ENCODE peak calls at places on chromosomes 6 and 20, in ten cellular contexts. One of them, this sample, is unnamed.

GRCh38 chr6:157637941-157638340 is 185.1 kb upstream of the SNX9 start:
- DNase-seq in AG04450: no peak
- DNase-seq in HTR-8/SVneo: no peak
- DNase-seq in NCI-H1417: no peak
- DNase-seq in substantia nigra: no peak
- DNase-seq in M059J: no peak
- DNase-seq in lower leg skin: no peak
- DNase-seq in heart left ventricle: no peak
- DNase-seq in putamen: no peak
- DNase-seq in suprapubic skin: no peak
- DNase-seq in this sample: no peak

GRCh38 chr6:162964703-162965140 is 236.9 kb downstream of the PACRG start:
- DNase-seq in lower leg skin: peak
- DNase-seq in suprapubic skin: no peak
- DNase-seq in substantia nigra: no peak
- DNase-seq in AG04450: peak
- DNase-seq in M059J: peak
- DNase-seq in NCI-H1417: no peak
- DNase-seq in heart left ventricle: peak
- DNase-seq in HTR-8/SVneo: peak
- DNase-seq in putamen: no peak
- DNase-seq in this sample: no peak

GRCh38 chr6:126180585-126180984 is 159.3 kb upstream of the CENPW start:
- DNase-seq in substantia nigra: no peak
- DNase-seq in NCI-H1417: no peak
- DNase-seq in lower leg skin: no peak
- DNase-seq in putamen: no peak
- DNase-seq in suprapubic skin: no peak
- DNase-seq in heart left ventricle: no peak
- DNase-seq in HTR-8/SVneo: peak
- DNase-seq in M059J: peak
- DNase-seq in AG04450: peak
- DNase-seq in this sample: no peak

GRCh38 chr6:7108964-7109836 is 1.4 kb downstream of the RREB1 start:
- DNase-seq in M059J: peak
- DNase-seq in suprapubic skin: peak
- DNase-seq in heart left ventricle: peak
- DNase-seq in AG04450: peak
- DNase-seq in substantia nigra: no peak
- DNase-seq in lower leg skin: peak
- DNase-seq in NCI-H1417: peak
- DNase-seq in putamen: no peak
- DNase-seq in HTR-8/SVneo: peak
- DNase-seq in this sample: no peak

GRCh38 chr20:36435799-36436541 is 105.3 kb upstream of the MYL9 start:
- DNase-seq in AG04450: no peak
- DNase-seq in substantia nigra: peak
- DNase-seq in HTR-8/SVneo: peak
- DNase-seq in heart left ventricle: peak
- DNase-seq in M059J: peak
- DNase-seq in lower leg skin: peak
- DNase-seq in suprapubic skin: peak
- DNase-seq in NCI-H1417: peak
- DNase-seq in putamen: no peak
- DNase-seq in this sample: peak

GRCh38 chr6:169096326-169096882 is 157.2 kb downstream of the THBS2 start:
- DNase-seq in heart left ventricle: no peak
- DNase-seq in putamen: no peak
- DNase-seq in HTR-8/SVneo: no peak
- DNase-seq in lower leg skin: peak
- DNase-seq in AG04450: no peak
- DNase-seq in suprapubic skin: no peak
- DNase-seq in M059J: no peak
- DNase-seq in NCI-H1417: no peak
- DNase-seq in substantia nigra: no peak
- DNase-seq in this sample: no peak

GRCh38 chr6:53103993-53104675 is 38.9 kb downstream of the FBXO9 start:
- DNase-seq in M059J: peak
- DNase-seq in NCI-H1417: peak
- DNase-seq in AG04450: no peak
- DNase-seq in substantia nigra: no peak
- DNase-seq in lower leg skin: no peak
- DNase-seq in suprapubic skin: no peak
- DNase-seq in heart left ventricle: no peak
- DNase-seq in HTR-8/SVneo: peak
- DNase-seq in putamen: peak
- DNase-seq in this sample: no peak

GRCh38 chr20:59016795-59017492 is 2.3 kb upstream of the TUBB1 start:
- DNase-seq in lower leg skin: no peak
- DNase-seq in putamen: no peak
- DNase-seq in AG04450: no peak
- DNase-seq in suprapubic skin: no peak
- DNase-seq in heart left ventricle: no peak
- DNase-seq in HTR-8/SVneo: no peak
- DNase-seq in substantia nigra: no peak
- DNase-seq in M059J: peak
- DNase-seq in NCI-H1417: no peak
- DNase-seq in this sample: peak

GRCh38 chr6:41066867-41067304 is 5.3 kb downstream of the OARD1 start:
- DNase-seq in suprapubic skin: no peak
- DNase-seq in lower leg skin: peak
- DNase-seq in putamen: peak
- DNase-seq in heart left ventricle: peak
- DNase-seq in NCI-H1417: peak
- DNase-seq in M059J: peak
- DNase-seq in AG04450: peak
- DNase-seq in substantia nigra: peak
- DNase-seq in HTR-8/SVneo: peak
- DNase-seq in this sample: peak

GRCh38 chr20:21339499-21339898 is 36.4 kb downstream of the XRN2 start:
- DNase-seq in NCI-H1417: no peak
- DNase-seq in AG04450: no peak
- DNase-seq in putamen: no peak
- DNase-seq in suprapubic skin: no peak
- DNase-seq in heart left ventricle: no peak
- DNase-seq in HTR-8/SVneo: no peak
- DNase-seq in M059J: no peak
- DNase-seq in substantia nigra: no peak
- DNase-seq in lower leg skin: no peak
- DNase-seq in this sample: no peak

GRCh38 chr20:31496761-31497295 is 17.4 kb upstream of the HM13 start:
- DNase-seq in NCI-H1417: no peak
- DNase-seq in substantia nigra: no peak
- DNase-seq in heart left ventricle: peak
- DNase-seq in AG04450: no peak
- DNase-seq in suprapubic skin: peak
- DNase-seq in putamen: no peak
- DNase-seq in HTR-8/SVneo: no peak
- DNase-seq in lower leg skin: peak
- DNase-seq in M059J: peak
- DNase-seq in this sample: no peak

GRCh38 chr20:19817017-19817416 is 59.0 kb downstream of the RIN2 start:
- DNase-seq in putamen: no peak
- DNase-seq in suprapubic skin: no peak
- DNase-seq in M059J: peak
- DNase-seq in HTR-8/SVneo: no peak
- DNase-seq in lower leg skin: no peak
- DNase-seq in NCI-H1417: no peak
- DNase-seq in heart left ventricle: peak
- DNase-seq in AG04450: peak
- DNase-seq in substantia nigra: no peak
- DNase-seq in this sample: no peak

GRCh38 chr6:7540595-7540994 is 876 bp upstream of the DSP start:
- DNase-seq in substantia nigra: no peak
- DNase-seq in lower leg skin: no peak
- DNase-seq in AG04450: no peak
- DNase-seq in NCI-H1417: no peak
- DNase-seq in HTR-8/SVneo: peak
- DNase-seq in M059J: no peak
- DNase-seq in heart left ventricle: peak
- DNase-seq in putamen: no peak
- DNase-seq in suprapubic skin: no peak
- DNase-seq in this sample: no peak

GRCh38 chr20:25173886-25174308 is 21.6 kb upstream of the ENTPD6 start:
- DNase-seq in suprapubic skin: no peak
- DNase-seq in heart left ventricle: no peak
- DNase-seq in putamen: no peak
- DNase-seq in substantia nigra: no peak
- DNase-seq in M059J: peak
- DNase-seq in NCI-H1417: no peak
- DNase-seq in HTR-8/SVneo: no peak
- DNase-seq in AG04450: no peak
- DNase-seq in lower leg skin: no peak
- DNase-seq in this sample: no peak

GRCh38 chr6:139369568-139370046 is 4.8 kb downstream of the CITED2 start:
- DNase-seq in lower leg skin: no peak
- DNase-seq in substantia nigra: no peak
- DNase-seq in AG04450: no peak
- DNase-seq in NCI-H1417: peak
- DNase-seq in putamen: peak
- DNase-seq in HTR-8/SVneo: no peak
- DNase-seq in suprapubic skin: no peak
- DNase-seq in heart left ventricle: no peak
- DNase-seq in M059J: peak
- DNase-seq in this sample: peak

GRCh38 chr20:51366155-51366886 is 176.2 kb downstream of the NFATC2 start:
- DNase-seq in substantia nigra: no peak
- DNase-seq in putamen: no peak
- DNase-seq in suprapubic skin: peak
- DNase-seq in HTR-8/SVneo: peak
- DNase-seq in M059J: peak
- DNase-seq in AG04450: peak
- DNase-seq in lower leg skin: peak
- DNase-seq in heart left ventricle: peak
- DNase-seq in NCI-H1417: no peak
- DNase-seq in this sample: no peak

GRCh38 chr6:33802186-33803061 is 1.4 kb downstream of the MLN start:
- DNase-seq in lower leg skin: no peak
- DNase-seq in suprapubic skin: no peak
- DNase-seq in substantia nigra: no peak
- DNase-seq in M059J: no peak
- DNase-seq in NCI-H1417: no peak
- DNase-seq in AG04450: no peak
- DNase-seq in HTR-8/SVneo: no peak
- DNase-seq in heart left ventricle: no peak
- DNase-seq in putamen: no peak
- DNase-seq in this sample: no peak

GRCh38 chr6:170033666-170034065 is 257.2 kb downstream of the DLL1 start:
- DNase-seq in substantia nigra: no peak
- DNase-seq in putamen: no peak
- DNase-seq in lower leg skin: peak
- DNase-seq in suprapubic skin: peak
- DNase-seq in AG04450: no peak
- DNase-seq in HTR-8/SVneo: no peak
- DNase-seq in NCI-H1417: no peak
- DNase-seq in M059J: no peak
- DNase-seq in heart left ventricle: no peak
- DNase-seq in this sample: peak

GRCh38 chr20:32966382-32966781 is 37.9 kb downstream of the SUN5 start:
- DNase-seq in M059J: no peak
- DNase-seq in NCI-H1417: no peak
- DNase-seq in lower leg skin: peak
- DNase-seq in suprapubic skin: no peak
- DNase-seq in heart left ventricle: no peak
- DNase-seq in substantia nigra: no peak
- DNase-seq in HTR-8/SVneo: no peak
- DNase-seq in putamen: no peak
- DNase-seq in AG04450: no peak
- DNase-seq in this sample: no peak

GRCh38 chr20:44017905-44018683 is 103.4 kb downstream of the TOX2 start:
- DNase-seq in NCI-H1417: peak
- DNase-seq in HTR-8/SVneo: peak
- DNase-seq in lower leg skin: peak
- DNase-seq in substantia nigra: peak
- DNase-seq in AG04450: peak
- DNase-seq in suprapubic skin: no peak
- DNase-seq in M059J: peak
- DNase-seq in heart left ventricle: peak
- DNase-seq in putamen: no peak
- DNase-seq in this sample: peak

GRCh38 chr6:72522735-72523141 is 99.1 kb upstream of the KCNQ5 start:
- DNase-seq in heart left ventricle: no peak
- DNase-seq in AG04450: no peak
- DNase-seq in lower leg skin: no peak
- DNase-seq in NCI-H1417: peak
- DNase-seq in putamen: no peak
- DNase-seq in HTR-8/SVneo: peak
- DNase-seq in substantia nigra: no peak
- DNase-seq in suprapubic skin: no peak
- DNase-seq in M059J: no peak
- DNase-seq in this sample: no peak

GRCh38 chr20:1225729-1226313 is at the start of gene RAD21L1:
- DNase-seq in substantia nigra: peak
- DNase-seq in putamen: peak
- DNase-seq in HTR-8/SVneo: peak
- DNase-seq in heart left ventricle: peak
- DNase-seq in lower leg skin: peak
- DNase-seq in M059J: peak
- DNase-seq in suprapubic skin: peak
- DNase-seq in AG04450: peak
- DNase-seq in NCI-H1417: peak
- DNase-seq in this sample: peak

GRCh38 chr20:10404023-10404628 is 29.9 kb downstream of the MKKS start:
- DNase-seq in lower leg skin: no peak
- DNase-seq in AG04450: no peak
- DNase-seq in putamen: no peak
- DNase-seq in NCI-H1417: no peak
- DNase-seq in HTR-8/SVneo: no peak
- DNase-seq in heart left ventricle: no peak
- DNase-seq in suprapubic skin: no peak
- DNase-seq in substantia nigra: no peak
- DNase-seq in M059J: no peak
- DNase-seq in this sample: no peak

GRCh38 chr6:14883921-14884320 is 361.9 kb upstream of the JARID2 start:
- DNase-seq in suprapubic skin: no peak
- DNase-seq in heart left ventricle: no peak
- DNase-seq in NCI-H1417: no peak
- DNase-seq in lower leg skin: no peak
- DNase-seq in HTR-8/SVneo: peak
- DNase-seq in putamen: no peak
- DNase-seq in AG04450: no peak
- DNase-seq in M059J: peak
- DNase-seq in substantia nigra: no peak
- DNase-seq in this sample: no peak

GRCh38 chr6:3888153-3888957 is 39.2 kb downstream of the FAM50B start:
- DNase-seq in AG04450: no peak
- DNase-seq in lower leg skin: peak
- DNase-seq in substantia nigra: no peak
- DNase-seq in heart left ventricle: no peak
- DNase-seq in HTR-8/SVneo: no peak
- DNase-seq in M059J: no peak
- DNase-seq in putamen: no peak
- DNase-seq in suprapubic skin: peak
- DNase-seq in NCI-H1417: no peak
- DNase-seq in this sample: no peak

GRCh38 chr6:64010010-64010409 is 374.4 kb downstream of the PHF3 start:
- DNase-seq in heart left ventricle: no peak
- DNase-seq in NCI-H1417: no peak
- DNase-seq in putamen: no peak
- DNase-seq in suprapubic skin: no peak
- DNase-seq in lower leg skin: no peak
- DNase-seq in HTR-8/SVneo: no peak
- DNase-seq in M059J: no peak
- DNase-seq in AG04450: no peak
- DNase-seq in substantia nigra: no peak
- DNase-seq in this sample: no peak

GRCh38 chr6:35120746-35121145 is 20.4 kb downstream of the TCP11 start:
- DNase-seq in NCI-H1417: no peak
- DNase-seq in M059J: no peak
- DNase-seq in putamen: no peak
- DNase-seq in heart left ventricle: no peak
- DNase-seq in HTR-8/SVneo: no peak
- DNase-seq in suprapubic skin: no peak
- DNase-seq in substantia nigra: no peak
- DNase-seq in AG04450: no peak
- DNase-seq in lower leg skin: no peak
- DNase-seq in this sample: no peak

GRCh38 chr6:111795558-111795957 is 77.7 kb downstream of the FYN start:
- DNase-seq in putamen: no peak
- DNase-seq in NCI-H1417: no peak
- DNase-seq in HTR-8/SVneo: no peak
- DNase-seq in AG04450: no peak
- DNase-seq in substantia nigra: no peak
- DNase-seq in suprapubic skin: no peak
- DNase-seq in lower leg skin: no peak
- DNase-seq in M059J: no peak
- DNase-seq in heart left ventricle: no peak
- DNase-seq in this sample: no peak

This sample was measured in head of caudate nucleus.